ENCODE peak calls at places on chromosomes 1 and 21, in six cellular contexts. G, F, Z, A, B and Y are unnamed samples.
A peak's percentile ranks its signal among the peaks of the same experiment; 100 is the strongest.

GRCh38 chr1:11749203-11749689 is 12.7 kb upstream of the C1orf167 start:
- DNase-seq in A (peak; percentile 41), G (no peak), Z (no peak), F (peak; percentile 49), B (peak; percentile 74), Y (peak; percentile 47)

GRCh38 chr1:41626146-41626545 is 141.7 kb upstream of the EDN2 start:
- DNase-seq in G (peak; percentile 51), F (no peak), B (no peak), A (no peak), Z (no peak), Y (no peak)

GRCh38 chr1:223208164-223209075 is 65.4 kb upstream of the TLR5 start:
- DNase-seq in G (no peak), B (no peak), Z (no peak), A (no peak), F (no peak), Y (no peak)

GRCh38 chr1:54273092-54273836 is 73.3 kb downstream of the MRPL37 start:
- DNase-seq in Z (peak; percentile 65), G (peak; percentile 93), A (peak; percentile 51), B (peak; percentile 86), F (peak; percentile 84), Y (peak; percentile 61)

GRCh38 chr1:206658264-206658980 is 23.1 kb downstream of the DYRK3 start:
- DNase-seq in A (no peak), Z (peak; percentile 62), G (no peak), B (peak; percentile 61), F (peak; percentile 68), Y (peak; percentile 43)

GRCh38 chr1:62321438-62321837 is 2.2 kb upstream of the KANK4 start:
- DNase-seq in B (no peak), A (no peak), F (no peak), G (peak; percentile 42), Z (no peak), Y (no peak)

GRCh38 chr1:24141311-24141997 is 1.5 kb downstream of the IL22RA1 start:
- DNase-seq in F (no peak), A (peak; percentile 88), B (no peak), Z (no peak), G (no peak), Y (no peak)

GRCh38 chr1:77956464-77956863 is 22.4 kb downstream of the FUBP1 start:
- DNase-seq in Z (no peak), B (no peak), G (no peak), F (no peak), A (no peak), Y (no peak)

GRCh38 chr1:198528376-198528775 is 12.1 kb downstream of the ATP6V1G3 start:
- DNase-seq in Z (no peak), A (no peak), B (no peak), F (no peak), G (peak; percentile 54), Y (no peak)

GRCh38 chr1:162728597-162728996 is 61.9 kb upstream of the HSD17B7 start:
- DNase-seq in Z (no peak), F (no peak), B (no peak), A (peak; percentile 60), G (no peak), Y (no peak)

GRCh38 chr1:98340511-98340910 is 321.0 kb upstream of the SNX7 start:
- DNase-seq in G (peak; percentile 80), A (no peak), Z (no peak), B (no peak), F (no peak), Y (no peak)

GRCh38 chr1:204791453-204792366 is 79.0 kb upstream of the NFASC start:
- DNase-seq in F (peak; percentile 89), Z (peak; percentile 48), B (peak; percentile 88), G (peak; percentile 35), A (peak; percentile 67), Y (peak; percentile 81)

GRCh38 chr1:220528049-220528678 is at the start of gene MARK1:
- DNase-seq in G (no peak), A (peak; percentile 31), B (peak; percentile 94), F (peak; percentile 88), Z (peak; percentile 83), Y (peak; percentile 58)

GRCh38 chr21:37790905-37791304 is 125.4 kb downstream of the KCNJ6 start:
- DNase-seq in Z (no peak), F (no peak), G (no peak), A (no peak), B (no peak), Y (no peak)

GRCh38 chr1:98325646-98326441 is 335.7 kb upstream of the SNX7 start:
- DNase-seq in F (no peak), B (peak; percentile 84), G (peak; percentile 86), A (peak; percentile 66), Z (peak; percentile 25), Y (peak; percentile 54)

GRCh38 chr1:66276229-66276628 is 257.7 kb upstream of the SGIP1 start:
- DNase-seq in F (no peak), Z (no peak), B (no peak), G (no peak), A (peak; percentile 52), Y (no peak)

GRCh38 chr1:64623750-64624445 is 121.0 kb upstream of the RAVER2 start:
- DNase-seq in Z (no peak), A (no peak), F (no peak), B (peak; percentile 38), G (peak; percentile 41), Y (no peak)

GRCh38 chr1:201917362-201918033 is 28.8 kb downstream of the SHISA4 start:
- DNase-seq in A (no peak), B (peak; percentile 68), F (no peak), G (peak; percentile 94), Z (no peak), Y (no peak)

GRCh38 chr1:42963378-42964005 is 4.8 kb upstream of the SLC2A1 start:
- DNase-seq in A (no peak), G (peak; percentile 97), F (no peak), B (no peak), Z (no peak), Y (no peak)

DNA sequence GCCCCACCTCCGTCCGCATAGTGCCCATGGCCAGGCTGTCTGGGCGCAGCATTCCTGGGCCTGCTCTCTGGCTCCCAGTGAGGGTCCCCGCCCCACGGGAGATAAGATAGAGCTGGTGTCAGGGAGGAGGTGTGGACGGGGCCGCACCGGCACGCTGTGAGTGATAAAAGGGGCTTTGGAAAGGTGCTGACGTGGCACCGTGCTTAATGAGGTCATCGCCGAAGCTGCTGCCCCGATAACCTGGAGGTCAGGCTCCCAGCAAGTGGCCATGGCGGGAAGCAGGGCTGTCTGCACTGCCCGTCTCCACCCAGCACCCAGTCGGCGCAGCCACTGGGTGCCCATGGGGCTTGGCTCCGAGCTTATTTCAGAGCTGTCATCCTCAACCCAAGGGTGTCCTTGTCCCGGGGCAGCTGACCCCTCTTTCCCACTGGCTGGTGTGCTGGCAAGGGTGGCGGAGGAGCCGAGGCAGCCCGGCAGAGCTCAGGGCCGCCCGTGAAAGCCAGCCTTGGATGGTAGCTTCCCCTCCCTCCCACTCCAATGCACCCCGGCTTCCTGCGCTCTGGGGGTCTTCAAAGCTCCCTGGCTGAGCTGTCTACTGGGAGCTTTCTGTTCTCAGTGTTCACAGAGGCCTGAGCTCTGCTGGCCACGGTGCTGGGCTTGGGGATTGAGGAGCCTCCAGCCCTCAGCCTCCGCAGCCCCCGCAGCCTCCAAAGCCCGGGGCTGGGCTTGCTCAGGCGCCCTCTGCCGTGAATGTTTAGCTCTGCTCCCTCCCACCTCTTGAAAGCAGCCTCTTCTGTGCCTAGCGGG is 105.1 kb upstream of the ARHGEF16 start:
- DNase-seq in G (no peak), Z (peak; percentile 89), B (peak; percentile 87), A (peak; percentile 80), F (peak; percentile 71), Y (no peak)
- H3K27me3 ChIP-seq in G (no peaks in the 10 kb centered on the region), Z (peaks cover 3% of the 10 kb centered on the region), B (no peaks in the 10 kb centered on the region), A (no peaks in the 10 kb centered on the region), F (no peaks in the 10 kb centered on the region), Y (no peaks in the 10 kb centered on the region)

GRCh38 chr1:183215076-183215720 is 29.1 kb downstream of the LAMC2 start:
- DNase-seq in A (no peak), B (no peak), G (no peak), Z (no peak), F (no peak), Y (no peak)
- H3K27me3 ChIP-seq in A (no peaks in the 10 kb centered on the region), B (no peaks in the 10 kb centered on the region), G (peaks cover 6% of the 10 kb centered on the region), Z (no peaks in the 10 kb centered on the region), F (no peaks in the 10 kb centered on the region), Y (no peaks in the 10 kb centered on the region)

GRCh38 chr1:152630596-152630995 is 7.7 kb upstream of the LCE3A start:
- DNase-seq in G (no peak), Z (no peak), B (no peak), A (no peak), F (no peak), Y (no peak)
- H3K27me3 ChIP-seq in G (no peaks in the 10 kb centered on the region), Z (no peaks in the 10 kb centered on the region), B (no peaks in the 10 kb centered on the region), A (no peaks in the 10 kb centered on the region), F (no peaks in the 10 kb centered on the region), Y (no peaks in the 10 kb centered on the region)

DNA sequence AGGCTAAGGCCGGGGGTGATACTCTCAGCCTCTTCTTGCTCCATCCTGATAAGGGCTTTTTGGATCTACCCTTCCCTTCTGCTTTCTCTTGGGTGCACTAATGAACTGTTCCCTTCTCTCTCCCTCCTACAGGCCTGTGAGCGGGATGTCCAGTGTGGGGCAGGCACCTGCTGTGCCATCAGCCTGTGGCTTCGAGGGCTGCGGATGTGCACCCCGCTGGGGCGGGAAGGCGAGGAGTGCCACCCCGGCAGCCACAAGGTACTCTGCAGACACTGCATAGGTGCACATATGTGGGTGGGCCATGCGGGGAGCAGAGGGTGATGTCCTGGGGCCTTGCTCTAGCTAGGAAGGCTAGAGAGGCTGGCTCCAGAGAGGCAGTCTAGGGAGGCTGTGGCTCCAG is 2.9 kb downstream of the PROK1 start:
- DNase-seq in Z (no peak), F (no peak), B (no peak), A (no peak), G (no peak), Y (no peak)
- H3K27me3 ChIP-seq in Z (no peaks in the 10 kb centered on the region), F (no peaks in the 10 kb centered on the region), B (no peaks in the 10 kb centered on the region), A (no peaks in the 10 kb centered on the region), G (peaks cover 64% of the 10 kb centered on the region), Y (peaks cover 28% of the 10 kb centered on the region)